ENCODE peak calls at places on chromosome 16, in ten cellular contexts. One of them, this sample, is unnamed.

GRCh38 chr16:27171584-27171983 is 31.7 kb upstream of the KDM8 start:
- DNase-seq in activated T-helper 1 cell treated with anti-CD3 and anti-CD28 coated beads, Interleukin-2, amount 50 U/mL, for 16 hours: no peak
- DNase-seq in cardiac muscle cell: no peak
- DNase-seq in HFF-Myc: no peak
- DNase-seq in astrocyte of the spinal cord: no peak
- DNase-seq in neural crest cell: no peak
- DNase-seq in HuH-7: no peak
- DNase-seq in neural progenitor cell: no peak
- DNase-seq in foreskin fibroblast: no peak
- DNase-seq in MV-4-11: no peak
- DNase-seq in this sample: no peak

GRCh38 chr16:74731853-74732477 is 31.3 kb upstream of the MLKL start:
- DNase-seq in activated T-helper 1 cell treated with anti-CD3 and anti-CD28 coated beads, Interleukin-2, amount 50 U/mL, for 16 hours: no peak
- DNase-seq in cardiac muscle cell: no peak
- DNase-seq in HFF-Myc: no peak
- DNase-seq in astrocyte of the spinal cord: no peak
- DNase-seq in neural crest cell: no peak
- DNase-seq in HuH-7: no peak
- DNase-seq in neural progenitor cell: no peak
- DNase-seq in foreskin fibroblast: no peak
- DNase-seq in MV-4-11: no peak
- DNase-seq in this sample: no peak

GRCh38 chr16:3065742-3066439 is 451 bp downstream of the IL32 start:
- DNase-seq in activated T-helper 1 cell treated with anti-CD3 and anti-CD28 coated beads, Interleukin-2, amount 50 U/mL, for 16 hours: no peak
- DNase-seq in cardiac muscle cell: no peak
- DNase-seq in HFF-Myc: no peak
- DNase-seq in astrocyte of the spinal cord: no peak
- DNase-seq in neural crest cell: no peak
- DNase-seq in HuH-7: no peak
- DNase-seq in neural progenitor cell: no peak
- DNase-seq in foreskin fibroblast: no peak
- DNase-seq in MV-4-11: no peak
- DNase-seq in this sample: no peak

GRCh38 chr16:80803341-80804060 is 897 bp downstream of the CDYL2 start:
- DNase-seq in activated T-helper 1 cell treated with anti-CD3 and anti-CD28 coated beads, Interleukin-2, amount 50 U/mL, for 16 hours: peak
- DNase-seq in cardiac muscle cell: peak
- DNase-seq in HFF-Myc: no peak
- DNase-seq in astrocyte of the spinal cord: no peak
- DNase-seq in neural crest cell: peak
- DNase-seq in HuH-7: peak
- DNase-seq in neural progenitor cell: peak
- DNase-seq in foreskin fibroblast: no peak
- DNase-seq in MV-4-11: peak
- DNase-seq in this sample: no peak

GRCh38 chr16:69859105-69859969 is 91.8 kb upstream of the CLEC18A start:
- DNase-seq in activated T-helper 1 cell treated with anti-CD3 and anti-CD28 coated beads, Interleukin-2, amount 50 U/mL, for 16 hours: no peak
- DNase-seq in cardiac muscle cell: no peak
- DNase-seq in HFF-Myc: no peak
- DNase-seq in astrocyte of the spinal cord: no peak
- DNase-seq in neural crest cell: no peak
- DNase-seq in HuH-7: peak
- DNase-seq in neural progenitor cell: peak
- DNase-seq in foreskin fibroblast: no peak
- DNase-seq in MV-4-11: no peak
- DNase-seq in this sample: peak

GRCh38 chr16:31700200-31700529 is 172.5 kb downstream of the AHSP start:
- DNase-seq in activated T-helper 1 cell treated with anti-CD3 and anti-CD28 coated beads, Interleukin-2, amount 50 U/mL, for 16 hours: no peak
- DNase-seq in cardiac muscle cell: no peak
- DNase-seq in HFF-Myc: no peak
- DNase-seq in astrocyte of the spinal cord: no peak
- DNase-seq in neural crest cell: no peak
- DNase-seq in HuH-7: peak
- DNase-seq in neural progenitor cell: no peak
- DNase-seq in foreskin fibroblast: peak
- DNase-seq in MV-4-11: no peak
- DNase-seq in this sample: peak

GRCh38 chr16:1781758-1782407 is 488 bp downstream of the SPSB3 start:
- DNase-seq in activated T-helper 1 cell treated with anti-CD3 and anti-CD28 coated beads, Interleukin-2, amount 50 U/mL, for 16 hours: no peak
- DNase-seq in cardiac muscle cell: peak
- DNase-seq in HFF-Myc: no peak
- DNase-seq in astrocyte of the spinal cord: no peak
- DNase-seq in neural crest cell: no peak
- DNase-seq in HuH-7: no peak
- DNase-seq in neural progenitor cell: peak
- DNase-seq in foreskin fibroblast: no peak
- DNase-seq in MV-4-11: peak
- DNase-seq in this sample: no peak

GRCh38 chr16:85612801-85613608 is at the start of gene GSE1:
- DNase-seq in activated T-helper 1 cell treated with anti-CD3 and anti-CD28 coated beads, Interleukin-2, amount 50 U/mL, for 16 hours: peak
- DNase-seq in cardiac muscle cell: peak
- DNase-seq in HFF-Myc: peak
- DNase-seq in astrocyte of the spinal cord: peak
- DNase-seq in neural crest cell: peak
- DNase-seq in HuH-7: peak
- DNase-seq in neural progenitor cell: peak
- DNase-seq in foreskin fibroblast: peak
- DNase-seq in MV-4-11: peak
- DNase-seq in this sample: no peak

GRCh38 chr16:782263-782662 is 5.9 kb downstream of the RPUSD1 start:
- DNase-seq in activated T-helper 1 cell treated with anti-CD3 and anti-CD28 coated beads, Interleukin-2, amount 50 U/mL, for 16 hours: no peak
- DNase-seq in cardiac muscle cell: no peak
- DNase-seq in HFF-Myc: no peak
- DNase-seq in astrocyte of the spinal cord: no peak
- DNase-seq in neural crest cell: no peak
- DNase-seq in HuH-7: no peak
- DNase-seq in neural progenitor cell: no peak
- DNase-seq in foreskin fibroblast: no peak
- DNase-seq in MV-4-11: no peak
- DNase-seq in this sample: no peak

GRCh38 chr16:6682142-6682811 is 650.4 kb upstream of the RBFOX1 start:
- DNase-seq in activated T-helper 1 cell treated with anti-CD3 and anti-CD28 coated beads, Interleukin-2, amount 50 U/mL, for 16 hours: no peak
- DNase-seq in cardiac muscle cell: no peak
- DNase-seq in HFF-Myc: no peak
- DNase-seq in astrocyte of the spinal cord: no peak
- DNase-seq in neural crest cell: peak
- DNase-seq in HuH-7: peak
- DNase-seq in neural progenitor cell: peak
- DNase-seq in foreskin fibroblast: no peak
- DNase-seq in MV-4-11: peak
- DNase-seq in this sample: no peak

GRCh38 chr16:87094246-87094865 is 222.8 kb downstream of the C16orf95 start:
- DNase-seq in activated T-helper 1 cell treated with anti-CD3 and anti-CD28 coated beads, Interleukin-2, amount 50 U/mL, for 16 hours: no peak
- DNase-seq in cardiac muscle cell: no peak
- DNase-seq in HFF-Myc: no peak
- DNase-seq in astrocyte of the spinal cord: no peak
- DNase-seq in neural crest cell: no peak
- DNase-seq in HuH-7: no peak
- DNase-seq in neural progenitor cell: peak
- DNase-seq in foreskin fibroblast: no peak
- DNase-seq in MV-4-11: no peak
- DNase-seq in this sample: no peak

GRCh38 chr16:11354733-11355574 is 9.7 kb downstream of the RMI2 start:
- DNase-seq in activated T-helper 1 cell treated with anti-CD3 and anti-CD28 coated beads, Interleukin-2, amount 50 U/mL, for 16 hours: no peak
- DNase-seq in cardiac muscle cell: peak
- DNase-seq in HFF-Myc: no peak
- DNase-seq in astrocyte of the spinal cord: peak
- DNase-seq in neural crest cell: no peak
- DNase-seq in HuH-7: no peak
- DNase-seq in neural progenitor cell: no peak
- DNase-seq in foreskin fibroblast: peak
- DNase-seq in MV-4-11: peak
- DNase-seq in this sample: no peak

GRCh38 chr16:12901597-12902436 is at the start of gene SHISA9:
- DNase-seq in activated T-helper 1 cell treated with anti-CD3 and anti-CD28 coated beads, Interleukin-2, amount 50 U/mL, for 16 hours: no peak
- DNase-seq in cardiac muscle cell: no peak
- DNase-seq in HFF-Myc: no peak
- DNase-seq in astrocyte of the spinal cord: no peak
- DNase-seq in neural crest cell: peak
- DNase-seq in HuH-7: no peak
- DNase-seq in neural progenitor cell: peak
- DNase-seq in foreskin fibroblast: peak
- DNase-seq in MV-4-11: no peak
- DNase-seq in this sample: no peak